ENCODE peak calls at places on chromosome 21, in ten cellular contexts. K, M, A, I, S, Y, D, N, C and L are unnamed samples.

GRCh38 chr21:31750843-31751242 is 18.9 kb upstream of the SCAF4 start:
- DNase-seq in S (no peak), N (no peak), M (peak), I (peak), D (no peak), A (no peak), Y (no peak), K (no peak), C (no peak), L (peak)

GRCh38 chr21:41761211-41762181 is 5.4 kb downstream of the RIPK4 start:
- DNase-seq in K (no peak), M (no peak), D (no peak), A (no peak), I (peak), S (peak), Y (no peak), N (peak), C (no peak), L (peak)

GRCh38 chr21:42279341-42279871 is 35.8 kb downstream of the TFF3 start:
- DNase-seq in N (no peak), S (no peak), C (no peak), K (no peak), A (no peak), D (no peak), Y (no peak), M (no peak), I (no peak), L (no peak)

GRCh38 chr21:18782721-18783120 is 379.1 kb upstream of the TMPRSS15 start:
- DNase-seq in N (no peak), S (no peak), I (no peak), M (no peak), C (no peak), A (no peak), K (no peak), D (no peak), Y (no peak), L (no peak)

GRCh38 chr21:31278511-31279155 is 65.4 kb downstream of the TIAM1 start:
- DNase-seq in C (no peak), S (no peak), A (no peak), M (peak), K (no peak), D (no peak), I (peak), Y (no peak), N (no peak), L (peak)

GRCh38 chr21:41622831-41623548 is 115.0 kb upstream of the TMPRSS2 start:
- DNase-seq in N (no peak), D (no peak), K (no peak), Y (no peak), S (no peak), C (no peak), A (no peak), M (peak), I (peak), L (no peak)

GRCh38 chr21:31732891-31733520 is 1.1 kb upstream of the SCAF4 start:
- DNase-seq in S (peak), M (peak), D (peak), A (no peak), N (no peak), K (no peak), Y (no peak), I (no peak), C (no peak), L (no peak)

GRCh38 chr21:31159808-31160207 is 121.5 kb upstream of the KRTAP19-8 start:
- DNase-seq in K (no peak), N (no peak), C (no peak), I (no peak), S (no peak), A (no peak), D (no peak), M (no peak), Y (no peak), L (no peak)

GRCh38 chr21:29854795-29855194 is 85.0 kb downstream of the GRIK1 start:
- DNase-seq in Y (no peak), C (no peak), M (no peak), D (no peak), N (no peak), I (no peak), S (no peak), A (no peak), K (no peak), L (no peak)

GRCh38 chr21:42056996-42057689 is 14.0 kb upstream of the UMODL1 start:
- DNase-seq in I (peak), S (no peak), D (no peak), A (no peak), C (no peak), K (no peak), M (peak), Y (no peak), N (no peak), L (peak)

GRCh38 chr21:41567901-41568510 is 60.0 kb upstream of the TMPRSS2 start:
- DNase-seq in S (no peak), D (no peak), K (no peak), N (no peak), M (no peak), Y (no peak), C (no peak), A (no peak), I (no peak), L (no peak)

GRCh38 chr21:32253215-32253641 is 25.6 kb downstream of the MIS18A start:
- DNase-seq in Y (no peak), A (no peak), C (no peak), S (no peak), D (peak), N (peak), M (peak), I (peak), K (no peak), L (peak)

GRCh38 chr21:42079008-42079938 is 8.2 kb downstream of the UMODL1 start:
- DNase-seq in Y (no peak), C (no peak), A (no peak), I (no peak), S (no peak), M (no peak), K (no peak), D (no peak), N (no peak), L (no peak)

GRCh38 chr21:28805885-28806284 is 186.8 kb downstream of the LTN1 start:
- DNase-seq in I (peak), M (peak), D (no peak), Y (no peak), A (no peak), C (no peak), K (no peak), S (no peak), N (no peak), L (peak)

GRCh38 chr21:36792505-36792967 is 93.6 kb downstream of the SIM2 start:
- DNase-seq in K (no peak), Y (no peak), N (no peak), A (no peak), M (peak), D (no peak), I (peak), S (no peak), C (no peak), L (peak)

GRCh38 chr21:40635336-40635735 is 211.6 kb downstream of the DSCAM start:
- DNase-seq in C (no peak), N (no peak), M (no peak), D (no peak), S (no peak), I (no peak), Y (no peak), K (no peak), A (no peak), L (no peak)

GRCh38 chr21:25039461-25040380 is 567.6 kb downstream of the MRPL39 start:
- DNase-seq in I (peak), D (no peak), N (no peak), A (no peak), M (peak), Y (no peak), S (peak), K (peak), C (no peak), L (no peak)

GRCh38 chr21:40120944-40121575 is 253.8 kb downstream of the PCP4 start:
- DNase-seq in I (peak), C (no peak), K (no peak), N (no peak), Y (no peak), D (no peak), M (peak), S (peak), A (no peak), L (peak)

GRCh38 chr21:14361958-14362357 is 21.0 kb downstream of the HSPA13 start:
- DNase-seq in M (no peak), S (no peak), K (no peak), I (peak), A (no peak), D (no peak), C (peak), N (no peak), Y (no peak), L (peak)

GRCh38 chr21:18521204-18521603 is 117.6 kb upstream of the TMPRSS15 start:
- DNase-seq in S (no peak), N (no peak), M (no peak), I (no peak), Y (no peak), C (no peak), D (peak), K (no peak), A (no peak), L (no peak)

GRCh38 chr21:40270134-40270533 is 402.9 kb downstream of the PCP4 start:
- DNase-seq in M (no peak), I (no peak), D (no peak), Y (no peak), N (no peak), K (no peak), S (no peak), A (no peak), C (no peak), L (no peak)

GRCh38 chr21:46001821-46002681 is 20.5 kb downstream of the COL6A1 start:
- DNase-seq in Y (peak), D (peak), S (no peak), I (no peak), M (no peak), N (peak), K (no peak), A (no peak), C (no peak), L (no peak)

GRCh38 chr21:30714946-30715345 is 3.6 kb downstream of the KRTAP21-3 start:
- DNase-seq in M (no peak), N (no peak), C (no peak), Y (no peak), D (no peak), I (no peak), S (no peak), A (no peak), K (no peak), L (no peak)

GRCh38 chr21:39612233-39613028 is at the start of gene B3GALT5:
- DNase-seq in D (no peak), N (no peak), Y (no peak), M (no peak), A (no peak), I (no peak), K (no peak), S (peak), C (no peak), L (no peak)

GRCh38 chr21:37509802-37510393 is 143.3 kb downstream of the DYRK1A start:
- DNase-seq in M (peak), I (peak), C (no peak), S (no peak), Y (no peak), D (no peak), N (no peak), K (no peak), A (no peak), L (peak)

GRCh38 chr21:45598109-45598508 is 45.4 kb upstream of the PCBP3 start:
- DNase-seq in D (peak), I (no peak), M (no peak), A (no peak), Y (no peak), K (no peak), S (no peak), C (no peak), N (no peak), L (no peak)

GRCh38 chr21:41752231-41752681 is 14.6 kb downstream of the RIPK4 start:
- DNase-seq in N (no peak), C (no peak), S (no peak), I (peak), D (no peak), M (peak), K (no peak), Y (no peak), A (no peak), L (peak)

GRCh38 chr21:33374080-33374873 is 28.9 kb upstream of the IFNGR2 start:
- DNase-seq in I (peak), C (no peak), M (peak), D (peak), A (no peak), K (peak), S (peak), N (peak), Y (peak), L (peak)

GRCh38 chr21:33377221-33377620 is 26.0 kb upstream of the IFNGR2 start:
- DNase-seq in C (no peak), M (no peak), A (no peak), K (no peak), Y (no peak), S (no peak), D (no peak), N (no peak), I (no peak), L (no peak)

GRCh38 chr21:33373451-33373850 is 29.8 kb upstream of the IFNGR2 start:
- DNase-seq in N (no peak), K (no peak), D (no peak), S (no peak), A (no peak), C (no peak), I (no peak), Y (no peak), M (no peak), L (no peak)

GRCh38 chr21:33372582-33372981 is 30.6 kb upstream of the IFNGR2 start:
- DNase-seq in M (no peak), I (no peak), Y (no peak), N (no peak), S (no peak), C (no peak), K (no peak), D (no peak), A (no peak), L (no peak)

GRCh38 chr21:33374874-33375644 is 28.2 kb upstream of the IFNGR2 start:
- DNase-seq in K (no peak), S (no peak), Y (no peak), D (no peak), N (no peak), M (no peak), A (no peak), C (no peak), I (no peak), L (no peak)
- TF ChIP-seq CTCF in K (no peak), S (no peak), Y (no peak), D (no peak), N (peak), M (no peak), A (no peak), C (no peak), I (no peak), L (no peak)

GRCh38 chr21:38544681-38545080 is 46.4 kb upstream of the ERG start:
- DNase-seq in K (no peak), I (peak), A (no peak), D (no peak), M (no peak), N (no peak), S (no peak), C (no peak), Y (no peak), L (no peak)

GRCh38 chr21:38538353-38538752 is 40.1 kb upstream of the ERG start:
- DNase-seq in K (no peak), Y (no peak), I (no peak), S (no peak), D (no peak), A (no peak), M (no peak), C (no peak), N (no peak), L (peak)

GRCh38 chr21:38542263-38542662 is 44.0 kb upstream of the ERG start:
- DNase-seq in I (no peak), S (no peak), Y (no peak), D (no peak), C (no peak), M (no peak), A (no peak), N (no peak), K (no peak), L (no peak)
- H3K4me3 ChIP-seq in I (no peak), S (no peak), Y (no peak), D (no peak), C (no peak), M (no peak), A (no peak), N (no peak), K (no peak), L (no peak)

GRCh38 chr21:33299181-33299752 is 25.5 kb upstream of the IFNAR1 start:
- DNase-seq in N (no peak), S (no peak), C (no peak), D (no peak), A (no peak), K (no peak), M (no peak), I (peak), Y (no peak), L (no peak)
- TF ChIP-seq CTCF in N (no peak), S (no peak), C (no peak), D (no peak), A (no peak), K (no peak), M (no peak), I (no peak), Y (no peak), L (no peak)

DNA sequence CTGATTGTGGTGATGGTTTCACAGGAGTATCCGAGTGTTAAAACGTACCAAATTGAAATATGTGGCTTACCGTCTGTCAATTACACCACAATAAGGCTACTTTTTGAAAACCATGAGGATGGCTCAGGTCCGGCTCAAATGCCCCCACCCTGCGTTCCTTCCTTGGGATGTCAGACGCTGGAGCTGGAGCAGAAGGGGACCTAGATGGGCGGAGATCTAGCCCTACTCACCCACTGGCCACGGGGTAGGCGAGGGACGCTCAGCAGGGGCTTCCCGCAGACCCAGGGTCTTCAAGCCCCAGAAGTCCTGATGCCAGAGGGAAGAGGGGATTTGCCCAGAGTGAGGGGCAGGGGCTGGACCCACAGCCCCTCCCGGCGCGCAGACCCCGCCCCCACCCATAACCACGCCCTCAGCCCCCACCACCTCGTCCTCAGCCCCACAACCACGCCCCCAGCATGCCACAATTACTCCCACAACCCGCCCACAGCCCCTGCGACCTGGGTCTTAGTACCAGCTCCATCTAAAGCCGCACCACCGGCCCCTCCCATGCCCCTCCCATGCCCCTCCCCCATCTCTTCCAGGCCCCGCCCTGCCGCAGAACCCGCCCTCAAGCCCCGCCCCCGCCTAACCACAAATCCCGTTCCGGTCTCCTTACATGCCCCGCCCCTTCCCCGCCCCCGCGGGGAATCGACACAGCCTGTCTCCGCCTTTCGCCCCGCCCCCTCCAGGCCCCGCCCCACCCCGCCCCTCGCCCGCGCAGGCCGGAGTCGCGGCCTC is at the start of gene LRRC3:
- DNase-seq in K (no peak), S (peak), Y (peak), M (peak), C (peak), A (peak), N (peak), I (peak), D (peak), L (peak)
- H3K4me3 ChIP-seq in K (peak), S (peak), Y (peak), M (peak), C (peak), A (peak), N (peak), I (peak), D (no peak), L (peak)

GRCh38 chr21:15520811-15521643 is 208.8 kb upstream of the USP25 start:
- DNase-seq in D (no peak), Y (no peak), A (no peak), S (peak), I (peak), C (no peak), N (no peak), M (peak), K (no peak), L (no peak)
- TF ChIP-seq CTCF in D (peak), Y (no peak), A (no peak), S (peak), I (peak), C (peak), N (no peak), M (peak), K (peak), L (peak)

DNA sequence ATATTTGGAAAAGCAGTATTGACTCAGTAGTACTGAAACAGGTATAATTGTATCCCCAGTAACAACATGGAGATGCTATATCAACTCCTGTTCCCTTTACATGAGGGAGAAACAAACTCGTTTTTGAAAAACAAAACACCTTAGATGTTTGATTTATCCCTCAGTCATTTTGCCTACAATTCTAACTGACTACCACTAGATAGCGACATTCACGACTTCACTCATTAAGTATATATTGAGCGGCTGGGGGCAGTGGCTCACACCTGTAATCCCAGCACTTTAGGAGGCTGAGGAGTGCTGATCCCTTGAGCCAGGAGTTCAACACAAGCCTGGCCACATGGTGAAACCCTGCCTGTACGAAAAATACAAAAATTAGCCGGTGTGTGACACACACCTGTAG is 83.3 kb downstream of the CYYR1 start:
- DNase-seq in N (no peak), Y (no peak), M (no peak), C (no peak), I (no peak), K (no peak), S (no peak), A (no peak), D (no peak), L (no peak)
- H3K4me3 ChIP-seq in N (no peak), Y (no peak), M (no peak), C (no peak), I (no peak), K (no peak), S (no peak), A (no peak), D (no peak), L (no peak)

GRCh38 chr21:16945580-16945979 is 567.3 kb upstream of the CXADR start:
- DNase-seq in Y (no peak), K (no peak), S (no peak), I (no peak), D (no peak), M (no peak), N (no peak), A (no peak), C (no peak), L (peak)

DNA sequence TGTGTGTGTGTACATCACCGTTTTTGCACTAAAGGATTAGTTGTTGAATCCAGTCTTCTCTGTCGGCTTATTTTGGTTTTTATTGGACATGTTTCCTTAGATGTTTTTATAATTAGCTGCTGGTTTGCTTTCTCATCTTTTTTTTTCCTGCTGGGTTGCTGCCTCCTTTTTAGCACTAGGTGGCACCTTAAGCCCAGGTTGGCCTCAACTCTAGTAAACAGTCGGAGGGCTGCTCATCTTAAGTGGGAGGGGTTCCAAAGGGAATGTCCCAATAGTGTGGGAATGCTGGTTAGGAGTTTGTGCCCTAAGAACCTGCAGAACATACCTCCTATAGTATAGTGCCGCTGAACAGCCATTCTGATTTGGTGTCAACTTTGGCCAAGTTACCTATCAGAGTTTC is 570.1 kb upstream of the CXADR start:
- DNase-seq in K (no peak), C (no peak), S (peak), I (peak), N (no peak), A (no peak), Y (no peak), M (peak), D (peak), L (peak)
- TF ChIP-seq CTCF in K (peak), C (peak), S (peak), I (peak), N (peak), A (no peak), Y (no peak), M (peak), D (peak), L (peak)